ENCODE peak calls at places on chromosomes 11 and 22, in six cellular contexts. N, X, M, L, U and F are unnamed samples.

GRCh38 chr11:129315781-129316579 is 59.7 kb upstream of the BARX2 start:
- DNase-seq in N (peak; percentile 56), X (peak; percentile 65), M (no peak), L (peak; percentile 84), U (no peak), F (no peak)

GRCh38 chr11:44630511-44631210 is 65.2 kb downstream of the CD82 start:
- DNase-seq in N (no peak), X (no peak), M (no peak), L (no peak), U (no peak), F (no peak)

GRCh38 chr11:86245369-86246292 is 1.1 kb downstream of the EED start:
- DNase-seq in N (peak; percentile 48), X (peak; percentile 34), M (no peak), L (peak; percentile 19), U (no peak), F (no peak)

GRCh38 chr11:67353317-67354313 is at the start of gene POLD4:
- DNase-seq in N (peak; percentile 98), X (peak; percentile 96), M (peak; percentile 98), L (peak; percentile 98), U (peak; percentile 91), F (peak; percentile 99)

GRCh38 chr11:109612481-109612880 is 190.5 kb downstream of the C11orf87 start:
- DNase-seq in N (no peak), X (no peak), M (no peak), L (no peak), U (no peak), F (no peak)

GRCh38 chr11:9069861-9070470 is 21.4 kb downstream of the SCUBE2 start:
- DNase-seq in N (no peak), X (no peak), M (no peak), L (no peak), U (no peak), F (no peak)

GRCh38 chr22:22716136-22716535 is 71.7 kb downstream of the GGTLC2 start:
- DNase-seq in N (no peak), X (no peak), M (no peak), L (no peak), U (no peak), F (no peak)

GRCh38 chr11:45654242-45654641 is 11.2 kb downstream of the CHST1 start:
- DNase-seq in N (no peak), X (no peak), M (no peak), L (no peak), U (no peak), F (no peak)

GRCh38 chr11:122032317-122032716 is 83.7 kb downstream of the BLID start:
- DNase-seq in N (no peak), X (no peak), M (peak; percentile 48), L (no peak), U (no peak), F (peak; percentile 35)

GRCh38 chr22:31287818-31288495 is 4.3 kb downstream of the PIK3IP1 start:
- DNase-seq in N (no peak), X (no peak), M (no peak), L (no peak), U (no peak), F (no peak)

GRCh38 chr11:133541331-133542095 is 9.2 kb upstream of the OPCML start:
- DNase-seq in N (peak; percentile 83), X (no peak), M (no peak), L (no peak), U (no peak), F (no peak)

DNA sequence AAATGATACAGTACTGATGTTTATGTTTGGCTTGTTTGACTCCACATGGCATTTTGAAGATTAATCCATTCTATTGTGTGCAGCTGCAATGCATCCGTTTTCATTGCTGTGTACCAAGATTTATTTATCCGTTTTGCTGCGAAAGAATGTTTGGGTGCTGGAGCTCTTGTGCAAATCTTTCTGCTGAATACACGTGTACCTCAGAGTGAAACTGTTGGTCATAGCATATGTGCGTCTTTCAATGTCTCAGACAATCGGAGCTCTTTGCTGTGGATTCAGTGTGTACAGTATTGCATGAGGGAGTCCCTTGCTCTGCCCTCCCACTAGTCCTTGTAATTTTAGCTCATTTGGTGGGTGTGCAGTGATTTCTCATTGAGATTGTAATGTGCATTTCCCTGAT is 545.4 kb downstream of the TBC1D22A start:
- DNase-seq in N (no peak), X (no peak), M (no peak), L (no peak), U (no peak), F (no peak)
- H3K9me3 ChIP-seq in N (peaks cover 16% of the 10 kb centered on the region), X (no peaks in the 10 kb centered on the region), M (peaks cover 9% of the 10 kb centered on the region), L (no peaks in the 10 kb centered on the region), U (no peaks in the 10 kb centered on the region), F (no peaks in the 10 kb centered on the region)

DNA sequence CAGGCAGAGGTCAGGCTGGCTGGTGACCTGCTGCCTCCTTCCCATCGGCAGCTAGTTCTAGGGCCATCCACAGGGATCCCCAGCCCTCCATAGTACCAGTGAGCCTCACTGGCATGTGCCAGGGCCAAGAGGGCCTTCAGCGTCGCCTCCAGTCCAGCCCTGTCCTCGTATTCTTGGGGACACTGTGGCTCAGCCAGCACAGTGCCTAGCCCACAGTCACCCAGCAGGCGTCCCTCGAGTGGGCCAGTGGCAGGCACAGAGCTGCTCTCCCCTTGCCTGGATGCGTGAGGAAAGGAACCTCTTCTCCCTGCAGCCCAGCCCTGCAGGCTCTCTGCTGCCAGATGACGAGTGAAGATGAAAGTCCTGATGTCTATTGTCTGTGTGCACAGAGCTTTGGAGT is 10.6 kb upstream of the SH3BP1 start:
- DNase-seq in N (no peak), X (no peak), M (no peak), L (no peak), U (no peak), F (no peak)
- H3K4me1 ChIP-seq in N (peaks cover 10% of the 10 kb centered on the region), X (peaks cover 8% of the 10 kb centered on the region), M (peaks cover 42% of the 10 kb centered on the region), L (no peaks in the 10 kb centered on the region), U (peaks cover 62% of the 10 kb centered on the region), F (peaks cover 7% of the 10 kb centered on the region)

GRCh38 chr22:47445212-47445611 is 682.8 kb downstream of the TBC1D22A start:
- DNase-seq in N (no peak), X (no peak), M (no peak), L (no peak), U (no peak), F (no peak)

GRCh38 chr22:47445716-47446290 is 683.4 kb downstream of the TBC1D22A start:
- DNase-seq in N (no peak), X (no peak), M (no peak), L (no peak), U (no peak), F (no peak)

GRCh38 chr22:47444746-47445065 is 682.3 kb downstream of the TBC1D22A start:
- DNase-seq in N (no peak), X (no peak), M (no peak), L (no peak), U (no peak), F (no peak)

GRCh38 chr22:47442821-47443220 is 680.4 kb downstream of the TBC1D22A start:
- DNase-seq in N (no peak), X (no peak), M (no peak), L (no peak), U (no peak), F (no peak)

DNA sequence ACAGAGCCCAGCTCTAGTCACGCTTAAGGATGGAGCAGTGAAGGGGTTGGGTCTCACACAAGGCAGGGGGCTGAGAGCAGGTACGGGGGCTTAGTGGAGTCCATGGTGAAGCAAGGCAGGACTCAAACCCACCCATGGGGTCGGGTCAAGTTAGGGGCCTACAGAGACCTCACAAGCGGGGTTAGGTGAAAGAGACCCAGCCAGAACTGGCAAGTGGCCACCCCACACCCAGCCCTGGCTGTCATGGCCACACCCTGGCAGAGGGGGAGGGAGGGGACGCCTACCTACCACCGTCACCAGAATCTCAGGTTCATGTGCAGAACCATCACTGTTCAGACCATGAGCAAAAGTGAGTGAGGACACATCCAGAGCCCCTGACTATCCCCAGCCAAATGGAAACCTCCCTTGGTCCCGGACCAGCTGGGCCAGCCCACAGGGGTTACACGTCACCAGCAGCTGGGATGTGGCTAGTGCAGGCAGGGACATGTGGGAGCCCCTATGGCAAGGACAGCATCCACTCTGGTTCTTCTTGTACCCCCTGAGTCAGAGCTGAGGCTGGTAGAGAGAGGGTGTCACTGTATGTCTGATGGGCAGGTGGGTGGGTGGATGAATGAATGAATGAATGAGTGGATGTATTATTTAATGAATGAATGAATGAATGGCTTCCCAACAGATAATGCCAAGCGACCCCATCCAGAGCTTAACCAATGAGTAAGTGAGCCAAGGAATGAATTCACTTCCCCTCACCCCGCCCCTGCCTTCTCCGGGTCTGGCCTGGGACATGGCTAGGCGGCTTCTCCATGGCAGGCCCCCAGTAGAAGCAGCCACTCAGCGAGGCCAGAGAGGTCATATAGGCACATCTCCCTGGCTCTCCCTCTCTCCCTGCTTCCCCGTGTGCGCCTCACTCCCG is 681.6 kb downstream of the TBC1D22A start:
- DNase-seq in N (no peak), X (no peak), M (no peak), L (no peak), U (no peak), F (no peak)
- H3K9me3 ChIP-seq in N (peaks cover 17% of the 10 kb centered on the region), X (no peaks in the 10 kb centered on the region), M (peaks cover 39% of the 10 kb centered on the region), L (no peaks in the 10 kb centered on the region), U (no peaks in the 10 kb centered on the region), F (no peaks in the 10 kb centered on the region)

GRCh38 chr11:34181254-34181653 is 75.8 kb downstream of the NAT10 start:
- DNase-seq in N (no peak), X (no peak), M (no peak), L (no peak), U (no peak), F (no peak)

GRCh38 chr11:34181856-34182405 is 76.5 kb downstream of the NAT10 start:
- DNase-seq in N (no peak), X (no peak), M (no peak), L (no peak), U (no peak), F (no peak)

GRCh38 chr11:34183840-34184358 is 78.5 kb downstream of the NAT10 start:
- DNase-seq in N (no peak), X (no peak), M (no peak), L (no peak), U (no peak), F (no peak)

GRCh38 chr11:34182921-34183685 is 77.7 kb downstream of the NAT10 start:
- DNase-seq in N (no peak), X (no peak), M (no peak), L (no peak), U (no peak), F (no peak)

GRCh38 chr11:34182425-34182824 is 77.0 kb downstream of the NAT10 start:
- DNase-seq in N (no peak), X (no peak), M (no peak), L (no peak), U (no peak), F (no peak)
- H3K4me1 ChIP-seq in N (peaks cover 22% of the 10 kb centered on the region), X (no peaks in the 10 kb centered on the region), M (peaks cover 9% of the 10 kb centered on the region), L (no peaks in the 10 kb centered on the region), U (no peaks in the 10 kb centered on the region), F (no peaks in the 10 kb centered on the region)

GRCh38 chr11:70038034-70038834 is 39.9 kb upstream of the ANO1 start:
- DNase-seq in N (no peak), X (no peak), M (no peak), L (no peak), U (no peak), F (no peak)
- H3K9me3 ChIP-seq in N (peaks cover 5% of the 10 kb centered on the region), X (no peaks in the 10 kb centered on the region), M (peaks cover 56% of the 10 kb centered on the region), L (no peaks in the 10 kb centered on the region), U (no peaks in the 10 kb centered on the region), F (no peaks in the 10 kb centered on the region)

GRCh38 chr22:17098379-17098819 is 13.6 kb downstream of the IL17RA start:
- DNase-seq in N (no peak), X (no peak), M (no peak), L (no peak), U (no peak), F (no peak)
- H3K4me1 ChIP-seq in N (no peaks in the 10 kb centered on the region), X (no peaks in the 10 kb centered on the region), M (peaks cover 7% of the 10 kb centered on the region), L (no peaks in the 10 kb centered on the region), U (peaks cover 80% of the 10 kb centered on the region), F (no peaks in the 10 kb centered on the region)